ENCODE peak calls at places on chromosomes 16 and 17, in five cellular contexts. One of them, this sample, is unnamed.

GRCh38 chr17:6426356-6427101 is 8.4 kb downstream of the AIPL1 start:
- DNase-seq in CD4-positive, alpha-beta T cell: no peak
- DNase-seq in right lobe of liver: no peak
- DNase-seq in adrenal gland: no peak
- DNase-seq in psoas muscle: no peak
- DNase-seq in this sample: no peak

GRCh38 chr17:962650-963049 is 16.9 kb downstream of the NXN start:
- DNase-seq in right lobe of liver: no peak
- DNase-seq in CD4-positive, alpha-beta T cell: no peak
- DNase-seq in psoas muscle: no peak
- DNase-seq in adrenal gland: no peak
- DNase-seq in this sample: no peak

GRCh38 chr17:50129303-50129945 is 536 bp downstream of the SAMD14 start:
- DNase-seq in adrenal gland: no peak
- DNase-seq in psoas muscle: peak
- DNase-seq in right lobe of liver: no peak
- DNase-seq in CD4-positive, alpha-beta T cell: peak
- DNase-seq in this sample: no peak

GRCh38 chr16:2514333-2515179 is 804 bp downstream of the ATP6V0C start:
- DNase-seq in psoas muscle: no peak
- DNase-seq in right lobe of liver: peak
- DNase-seq in CD4-positive, alpha-beta T cell: peak
- DNase-seq in adrenal gland: peak
- DNase-seq in this sample: no peak

GRCh38 chr17:73323622-73324455 is 12.0 kb upstream of the CDC42EP4 start:
- DNase-seq in right lobe of liver: no peak
- DNase-seq in CD4-positive, alpha-beta T cell: no peak
- DNase-seq in adrenal gland: no peak
- DNase-seq in psoas muscle: peak
- DNase-seq in this sample: no peak

GRCh38 chr17:64357191-64357981 is 33.3 kb downstream of the PECAM1 start:
- DNase-seq in adrenal gland: peak
- DNase-seq in right lobe of liver: no peak
- DNase-seq in CD4-positive, alpha-beta T cell: no peak
- DNase-seq in psoas muscle: peak
- DNase-seq in this sample: no peak

GRCh38 chr16:57736419-57737281 is 1.1 kb downstream of the KATNB1 start:
- DNase-seq in CD4-positive, alpha-beta T cell: peak
- DNase-seq in adrenal gland: peak
- DNase-seq in psoas muscle: no peak
- DNase-seq in right lobe of liver: no peak
- DNase-seq in this sample: no peak

GRCh38 chr16:23830276-23830675 is 5.5 kb upstream of the PRKCB start:
- DNase-seq in adrenal gland: no peak
- DNase-seq in psoas muscle: no peak
- DNase-seq in CD4-positive, alpha-beta T cell: no peak
- DNase-seq in right lobe of liver: no peak
- DNase-seq in this sample: no peak

GRCh38 chr17:9890124-9890523 is 14.9 kb downstream of the RCVRN start:
- DNase-seq in adrenal gland: no peak
- DNase-seq in psoas muscle: no peak
- DNase-seq in right lobe of liver: no peak
- DNase-seq in CD4-positive, alpha-beta T cell: no peak
- DNase-seq in this sample: no peak

GRCh38 chr17:81176656-81177055 is 10.6 kb upstream of the AATK start:
- DNase-seq in CD4-positive, alpha-beta T cell: no peak
- DNase-seq in psoas muscle: no peak
- DNase-seq in adrenal gland: no peak
- DNase-seq in right lobe of liver: no peak
- DNase-seq in this sample: no peak

GRCh38 chr16:84970447-84971127 is 40.7 kb downstream of the ZDHHC7 start:
- DNase-seq in CD4-positive, alpha-beta T cell: peak
- DNase-seq in psoas muscle: peak
- DNase-seq in adrenal gland: peak
- DNase-seq in right lobe of liver: peak
- DNase-seq in this sample: no peak

GRCh38 chr16:4214215-4214621 is 27.7 kb downstream of the SRL start:
- DNase-seq in CD4-positive, alpha-beta T cell: no peak
- DNase-seq in adrenal gland: peak
- DNase-seq in right lobe of liver: no peak
- DNase-seq in psoas muscle: peak
- DNase-seq in this sample: no peak

DNA sequence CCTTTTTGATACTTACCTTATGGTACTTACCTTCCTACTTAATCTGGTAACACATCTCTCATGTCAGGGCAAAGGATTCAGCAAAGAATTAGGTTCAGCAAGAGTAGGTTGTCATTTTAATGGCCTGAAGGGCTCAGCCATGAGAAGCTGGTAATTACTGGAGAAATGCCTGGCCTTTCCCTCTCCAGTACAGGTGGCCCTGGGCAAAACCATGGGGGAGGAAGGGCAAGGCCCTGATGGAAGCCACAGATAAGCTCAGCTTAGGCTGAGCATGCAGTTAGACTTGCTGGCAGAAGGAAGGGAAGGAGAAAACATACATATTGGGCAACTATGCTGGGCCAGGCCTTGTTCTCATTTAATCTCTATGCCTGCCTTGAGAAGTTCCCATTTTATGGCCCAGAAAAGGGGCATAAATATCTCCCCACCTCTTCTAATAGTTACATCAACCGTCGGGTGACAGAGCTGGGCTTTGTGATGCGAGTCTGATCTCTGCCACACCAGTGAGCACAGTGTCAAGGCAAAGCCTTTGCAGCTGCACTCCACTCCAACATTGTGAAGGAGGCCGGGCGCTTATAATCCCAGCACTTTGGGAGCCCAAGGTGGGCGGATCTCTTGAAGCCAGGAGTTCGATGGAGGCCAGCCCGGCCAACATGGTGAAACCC is 18.7 kb downstream of the CYB5D2 start:
- DNase-seq in adrenal gland: peak
- DNase-seq in CD4-positive, alpha-beta T cell: no peak
- DNase-seq in right lobe of liver: no peak
- DNase-seq in psoas muscle: no peak
- DNase-seq in this sample: no peak
- H3K27ac ChIP-seq in adrenal gland: peak
- H3K27ac ChIP-seq in CD4-positive, alpha-beta T cell: no peak
- H3K27ac ChIP-seq in right lobe of liver: no peak
- H3K27ac ChIP-seq in psoas muscle: peak
- H3K27ac ChIP-seq in this sample: no peak

GRCh38 chr16:12062343-12063003 is 85.9 kb downstream of the SNX29 start:
- DNase-seq in right lobe of liver: peak
- DNase-seq in adrenal gland: peak
- DNase-seq in CD4-positive, alpha-beta T cell: no peak
- DNase-seq in psoas muscle: peak
- DNase-seq in this sample: no peak

GRCh38 chr16:12061336-12062055 is 85.0 kb downstream of the SNX29 start:
- DNase-seq in CD4-positive, alpha-beta T cell: no peak
- DNase-seq in adrenal gland: no peak
- DNase-seq in psoas muscle: no peak
- DNase-seq in right lobe of liver: no peak
- DNase-seq in this sample: no peak

GRCh38 chr16:12064291-12064690 is 87.8 kb downstream of the SNX29 start:
- DNase-seq in adrenal gland: no peak
- DNase-seq in psoas muscle: no peak
- DNase-seq in right lobe of liver: no peak
- DNase-seq in CD4-positive, alpha-beta T cell: no peak
- DNase-seq in this sample: no peak

GRCh38 chr16:12063435-12063834 is 86.9 kb downstream of the SNX29 start:
- DNase-seq in psoas muscle: no peak
- DNase-seq in adrenal gland: no peak
- DNase-seq in CD4-positive, alpha-beta T cell: no peak
- DNase-seq in right lobe of liver: no peak
- DNase-seq in this sample: no peak

DNA sequence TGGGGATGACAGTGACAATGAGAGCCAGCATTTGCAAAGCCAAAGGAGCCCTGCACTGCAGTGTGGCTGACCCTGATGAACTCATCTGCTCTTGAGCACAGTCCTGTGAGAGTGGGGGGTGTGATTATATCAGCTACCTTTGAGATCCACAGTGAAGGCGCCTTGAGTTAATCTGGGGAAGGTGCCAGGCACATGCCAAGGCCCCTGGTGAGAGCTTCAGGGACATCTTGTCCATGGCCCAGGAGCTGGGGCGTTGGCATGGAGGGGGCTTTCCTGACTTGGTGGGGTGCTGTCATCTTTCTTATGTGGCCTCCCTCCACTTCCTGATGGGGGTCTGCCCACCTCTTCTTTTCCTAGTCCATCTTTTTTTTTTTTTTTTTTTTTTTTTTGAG is 86.5 kb downstream of the SNX29 start:
- DNase-seq in CD4-positive, alpha-beta T cell: no peak
- DNase-seq in psoas muscle: peak
- DNase-seq in adrenal gland: no peak
- DNase-seq in right lobe of liver: no peak
- DNase-seq in this sample: no peak
- H3K27ac ChIP-seq in CD4-positive, alpha-beta T cell: no peak
- H3K27ac ChIP-seq in psoas muscle: peak
- H3K27ac ChIP-seq in adrenal gland: peak
- H3K27ac ChIP-seq in right lobe of liver: peak
- H3K27ac ChIP-seq in this sample: no peak

DNA sequence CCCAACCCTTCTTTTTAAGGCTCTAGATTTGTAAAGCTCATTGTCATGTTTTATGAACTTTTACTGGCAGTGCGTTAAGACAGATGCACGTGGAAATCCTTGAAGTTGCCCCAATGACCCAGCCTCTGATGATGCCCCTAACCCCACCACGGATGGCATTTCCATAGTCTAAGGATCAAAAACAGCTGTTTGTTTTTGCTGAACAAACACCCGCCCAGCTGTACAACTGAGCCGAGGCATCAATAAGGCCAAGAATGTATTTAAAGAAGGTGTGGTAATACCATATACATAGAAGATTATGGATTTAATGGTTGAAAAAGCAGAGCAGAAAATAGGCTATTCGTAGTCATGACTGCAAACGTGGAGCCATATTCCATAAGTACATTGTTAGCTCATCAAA is 83.7 kb downstream of the SALL1 start:
- DNase-seq in right lobe of liver: no peak
- DNase-seq in CD4-positive, alpha-beta T cell: no peak
- DNase-seq in psoas muscle: no peak
- DNase-seq in adrenal gland: no peak
- DNase-seq in this sample: no peak
- H3K27ac ChIP-seq in right lobe of liver: no peak
- H3K27ac ChIP-seq in CD4-positive, alpha-beta T cell: no peak
- H3K27ac ChIP-seq in psoas muscle: no peak
- H3K27ac ChIP-seq in adrenal gland: no peak
- H3K27ac ChIP-seq in this sample: no peak

GRCh38 chr16:50276128-50276444 is 9.7 kb downstream of the ADCY7 start:
- DNase-seq in right lobe of liver: no peak
- DNase-seq in adrenal gland: no peak
- DNase-seq in CD4-positive, alpha-beta T cell: no peak
- DNase-seq in psoas muscle: no peak
- DNase-seq in this sample: no peak
- H3K27ac ChIP-seq in right lobe of liver: no peak
- H3K27ac ChIP-seq in adrenal gland: peak
- H3K27ac ChIP-seq in CD4-positive, alpha-beta T cell: peak
- H3K27ac ChIP-seq in psoas muscle: no peak
- H3K27ac ChIP-seq in this sample: no peak

GRCh38 chr17:28665994-28666393 is 4.0 kb downstream of the SUPT6H start:
- DNase-seq in psoas muscle: no peak
- DNase-seq in right lobe of liver: no peak
- DNase-seq in CD4-positive, alpha-beta T cell: no peak
- DNase-seq in adrenal gland: no peak
- DNase-seq in this sample: no peak

GRCh38 chr17:28662527-28662829 is 473 bp downstream of the SUPT6H start:
- DNase-seq in right lobe of liver: no peak
- DNase-seq in adrenal gland: no peak
- DNase-seq in psoas muscle: no peak
- DNase-seq in CD4-positive, alpha-beta T cell: no peak
- DNase-seq in this sample: no peak

GRCh38 chr17:28661635-28662526 is at the start of the genes SDF2 and SUPT6H:
- DNase-seq in right lobe of liver: peak
- DNase-seq in psoas muscle: peak
- DNase-seq in CD4-positive, alpha-beta T cell: peak
- DNase-seq in adrenal gland: peak
- DNase-seq in this sample: peak

GRCh38 chr17:28667870-28668269 is 5.9 kb downstream of the SUPT6H start:
- DNase-seq in right lobe of liver: no peak
- DNase-seq in CD4-positive, alpha-beta T cell: no peak
- DNase-seq in psoas muscle: no peak
- DNase-seq in adrenal gland: no peak
- DNase-seq in this sample: no peak

GRCh38 chr17:28663723-28664122 is 1.7 kb downstream of the SUPT6H start:
- DNase-seq in right lobe of liver: no peak
- DNase-seq in CD4-positive, alpha-beta T cell: no peak
- DNase-seq in psoas muscle: no peak
- DNase-seq in adrenal gland: no peak
- DNase-seq in this sample: no peak
- H3K27ac ChIP-seq in right lobe of liver: no peak
- H3K27ac ChIP-seq in CD4-positive, alpha-beta T cell: no peak
- H3K27ac ChIP-seq in psoas muscle: peak
- H3K27ac ChIP-seq in adrenal gland: no peak
- H3K27ac ChIP-seq in this sample: no peak

DNA sequence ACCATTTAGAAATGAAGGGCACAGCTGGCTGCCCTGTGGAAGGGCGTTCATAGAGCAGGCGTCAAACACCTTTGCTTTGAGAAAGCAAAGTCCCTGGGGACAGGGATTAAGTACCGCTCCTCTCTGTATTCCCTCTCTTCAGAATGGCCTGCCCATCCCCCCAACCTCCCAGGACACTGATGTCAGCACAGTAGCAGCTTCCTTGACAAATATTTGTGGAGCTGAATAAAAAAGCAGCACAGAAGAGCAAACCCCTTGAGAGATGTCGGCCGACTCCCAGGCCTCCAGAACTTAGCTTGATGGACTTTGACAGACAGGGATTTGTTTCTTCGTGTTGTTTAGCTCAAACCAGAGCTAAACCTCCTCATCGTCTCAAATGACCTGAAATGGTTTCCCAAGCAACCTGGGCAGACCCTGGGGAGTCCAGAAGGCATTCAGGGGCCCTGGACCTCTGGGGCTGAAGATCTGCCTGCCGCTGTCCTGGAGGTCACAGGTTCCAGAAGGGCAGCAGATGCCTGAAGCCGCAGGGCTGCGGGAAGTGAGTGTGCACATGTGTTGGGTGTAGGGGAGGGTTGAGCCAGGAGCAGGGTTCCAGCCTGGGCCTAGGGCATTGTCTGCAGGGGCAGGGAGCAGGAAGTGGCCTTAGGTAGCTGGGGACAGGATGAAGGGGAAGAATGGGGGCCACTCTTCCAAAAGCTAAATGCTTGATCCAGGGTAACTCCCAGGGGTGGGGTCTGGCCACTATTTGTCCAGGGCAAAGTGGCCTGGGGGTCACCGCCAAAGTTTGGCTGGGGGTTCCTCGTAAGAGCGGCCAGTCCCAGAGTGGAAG is 42.3 kb upstream of the NKD1 start:
- DNase-seq in adrenal gland: no peak
- DNase-seq in psoas muscle: no peak
- DNase-seq in CD4-positive, alpha-beta T cell: no peak
- DNase-seq in right lobe of liver: no peak
- DNase-seq in this sample: no peak
- H3K27ac ChIP-seq in adrenal gland: no peak
- H3K27ac ChIP-seq in psoas muscle: no peak
- H3K27ac ChIP-seq in CD4-positive, alpha-beta T cell: no peak
- H3K27ac ChIP-seq in right lobe of liver: no peak
- H3K27ac ChIP-seq in this sample: no peak

This sample was measured in SK-N-MC.